ENCODE peak calls at places on chromosomes 11 and 22, in five cellular contexts. T, D, M, E and F are unnamed samples.

GRCh38 chr11:65053826-65054503 is 4.4 kb downstream of the NAALADL1 start:
- DNase-seq in E (peak; percentile 77), D (no peak), M (no peak), T (no peak), F (no peak)

GRCh38 chr11:253160-253885 is 16.5 kb downstream of the PSMD13 start:
- DNase-seq in T (no peak), D (no peak), M (no peak), E (no peak), F (no peak)

GRCh38 chr11:64874308-64874707 is 4.1 kb downstream of the EHD1 start:
- DNase-seq in E (peak; percentile 69), M (no peak), D (no peak), T (peak; percentile 47), F (no peak)

GRCh38 chr11:44307340-44308099 is 2.4 kb downstream of the ALX4 start:
- DNase-seq in T (no peak), E (no peak), M (no peak), D (no peak), F (no peak)

GRCh38 chr11:10122337-10123197 is 171.5 kb downstream of the SBF2 start:
- DNase-seq in T (peak; percentile 57), D (no peak), M (no peak), E (no peak), F (peak; percentile 85)

GRCh38 chr22:35128637-35129036 is 62.7 kb downstream of the ISX start:
- DNase-seq in E (no peak), T (no peak), M (no peak), D (no peak), F (no peak)

GRCh38 chr22:48596111-48596860 is 1231.4 kb downstream of the BRD1 start:
- DNase-seq in D (no peak), E (no peak), T (no peak), M (no peak), F (no peak)

GRCh38 chr11:12077535-12078280 is 32.7 kb upstream of the MICAL2 start:
- DNase-seq in T (peak; percentile 81), E (no peak), M (no peak), D (no peak), F (no peak)

GRCh38 chr22:27122561-27122960 is 465.2 kb downstream of the MIAT start:
- DNase-seq in D (no peak), T (no peak), M (no peak), E (no peak), F (no peak)

GRCh38 chr22:25702046-25702445 is 39.9 kb upstream of the MYO18B start:
- DNase-seq in T (peak; percentile 29), D (no peak), M (no peak), E (peak; percentile 30), F (peak; percentile 10)

GRCh38 chr11:72626637-72626936 is 47.6 kb downstream of the PDE2A start:
- DNase-seq in D (no peak), M (no peak), E (no peak), T (no peak), F (no peak)

GRCh38 chr11:72423840-72424239 is 10.5 kb downstream of the CLPB start:
- DNase-seq in T (no peak), M (no peak), E (no peak), D (no peak), F (no peak)

GRCh38 chr11:7154881-7155344 is 66.1 kb downstream of the RBMXL2 start:
- DNase-seq in E (no peak), T (no peak), D (no peak), M (no peak), F (no peak)

GRCh38 chr11:76835928-76836612 is 24.6 kb upstream of the ACER3 start:
- DNase-seq in E (no peak), D (no peak), T (peak; percentile 68), M (peak; percentile 24), F (peak; percentile 30)

GRCh38 chr22:44129614-44129976 is 51.1 kb upstream of the PARVG start:
- DNase-seq in D (peak; percentile 6), E (no peak), M (no peak), T (peak; percentile 56), F (no peak)

GRCh38 chr11:61910473-61911123 is 6.8 kb downstream of the RAB3IL1 start:
- DNase-seq in T (no peak), E (no peak), D (peak; percentile 18), M (peak; percentile 25), F (no peak)

GRCh38 chr11:57763568-57763967 is 2.0 kb downstream of the CTNND1 start:
- DNase-seq in T (peak; percentile 53), E (no peak), D (no peak), M (no peak), F (peak; percentile 74)

GRCh38 chr22:42202669-42203068 is 67.8 kb downstream of the TCF20 start:
- DNase-seq in D (no peak), M (no peak), T (peak; percentile 67), E (no peak), F (no peak)

GRCh38 chr22:19927696-19928095 is 13.9 kb upstream of the COMT start:
- DNase-seq in E (no peak), D (no peak), M (no peak), T (no peak), F (no peak)

GRCh38 chr11:61587541-61587941 is 6.7 kb upstream of the SYT7 start:
- DNase-seq in D (peak; percentile 79), E (no peak), T (no peak), M (peak; percentile 67), F (peak; percentile 71)

GRCh38 chr22:40502919-40503318 is 132.5 kb downstream of the SGSM3 start:
- DNase-seq in E (no peak), M (no peak), D (no peak), T (no peak), F (no peak)

GRCh38 chr11:267491-267994 is 10.7 kb upstream of the NLRP6 start:
- DNase-seq in T (no peak), D (peak; percentile 85), E (peak; percentile 73), M (no peak), F (no peak)

GRCh38 chr11:62505112-62505783 is 41.4 kb downstream of the AHNAK start:
- DNase-seq in D (no peak), E (no peak), T (no peak), M (no peak), F (no peak)

GRCh38 chr11:120133216-120134105 is 4.5 kb downstream of the TRIM29 start:
- DNase-seq in E (no peak), D (peak; percentile 40), T (no peak), M (no peak), F (no peak)

GRCh38 chr11:45252134-45252856 is 33.8 kb downstream of the SYT13 start:
- DNase-seq in E (peak; percentile 44), D (peak; percentile 72), M (peak; percentile 45), T (peak; percentile 7), F (peak; percentile 45)

GRCh38 chr22:35996596-35996995 is 32.0 kb downstream of the RBFOX2 start:
- DNase-seq in E (no peak), D (no peak), M (no peak), T (no peak), F (no peak)

GRCh38 chr11:32006799-32007388 is 84.0 kb upstream of the RCN1 start:
- DNase-seq in E (peak; percentile 37), M (no peak), D (no peak), T (peak; percentile 51), F (peak; percentile 48)

GRCh38 chr11:69911310-69912160 is 92.3 kb upstream of the FGF3 start:
- DNase-seq in E (no peak), D (peak; percentile 57), M (no peak), T (no peak), F (no peak)

GRCh38 chr11:41189711-41190477 is 269.6 kb downstream of the LRRC4C start:
- DNase-seq in E (no peak), D (no peak), M (no peak), T (no peak), F (no peak)

GRCh38 chr11:16776716-16777115 is 38.3 kb downstream of the C11orf58 start:
- DNase-seq in M (no peak), D (peak; percentile 31), T (peak; percentile 25), E (no peak), F (no peak)
- H3K27ac ChIP-seq in M (no peak overlapping the region), D (no peak overlapping the region), T (no peak overlapping the region), E (no peak overlapping the region), F (no peak overlapping the region)

DNA sequence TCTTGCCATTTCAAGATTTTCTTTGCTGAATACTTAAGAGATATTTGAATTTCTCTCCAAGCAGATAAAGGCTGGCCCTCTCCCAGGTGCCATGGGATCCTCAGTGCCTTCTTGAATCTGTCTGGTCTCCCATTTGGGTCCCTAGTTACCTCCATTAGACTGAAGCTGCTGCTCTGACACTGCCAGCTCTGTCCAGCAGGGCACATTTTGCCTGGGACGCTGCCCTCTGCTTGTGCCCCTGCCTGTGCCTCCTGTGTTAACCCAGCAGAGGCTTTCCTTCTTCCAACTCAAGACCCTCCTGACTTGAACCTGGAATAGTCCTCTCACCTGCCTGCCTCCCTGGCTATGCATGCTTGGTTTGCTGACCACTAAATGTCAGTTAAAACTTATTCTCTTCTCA is 406.3 kb downstream of the BUD13 start:
- DNase-seq in D (no peak), T (no peak), E (no peak), M (no peak), F (no peak)
- TF ChIP-seq CTCF in D (no peak), T (no peak), E (no peak), M (no peak), F (no peak)

GRCh38 chr11:13287026-13287425 is 9.4 kb downstream of the BMAL1 start:
- DNase-seq in E (no peak), T (no peak), D (no peak), M (no peak), F (no peak)
- H3K27ac ChIP-seq in E (no peak overlapping the region), T (no peak overlapping the region), D (no peak overlapping the region), M (peak overlapping the region; percentile 66), F (no peak overlapping the region)

DNA sequence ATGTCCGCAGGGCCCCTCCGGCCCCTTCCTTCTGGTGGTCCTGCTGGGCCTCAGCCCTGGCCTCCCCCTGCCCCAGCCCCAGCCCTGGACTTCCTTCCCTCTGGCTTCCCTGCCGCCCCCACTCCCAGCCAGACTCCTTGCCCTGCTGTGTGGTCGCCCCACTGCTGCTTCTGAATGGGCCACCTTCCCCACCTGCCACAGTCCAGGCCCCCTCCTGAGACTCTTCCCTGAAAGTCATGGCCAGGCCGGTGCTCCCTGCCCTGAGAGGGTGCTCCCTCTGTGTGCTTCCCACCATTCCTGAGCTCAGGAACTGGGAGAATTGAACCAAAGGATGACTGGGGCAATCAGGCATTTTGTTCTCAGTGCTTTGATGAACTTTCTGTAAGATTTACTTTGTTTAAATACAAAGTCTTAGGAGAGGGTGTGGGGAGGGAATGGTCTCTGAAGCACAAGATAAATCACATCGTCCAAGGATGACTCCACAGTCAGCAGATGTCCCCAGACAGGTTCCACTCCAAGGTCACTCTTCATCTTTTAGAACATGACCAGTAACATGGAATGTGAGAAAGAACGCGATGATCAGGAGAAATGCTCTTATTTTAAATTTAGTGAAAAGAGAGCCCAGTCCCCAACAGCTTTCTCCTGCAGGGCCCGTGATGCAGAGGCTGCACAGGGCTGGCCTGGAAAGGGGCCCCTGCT is 774 bp downstream of the APOBEC3D start:
- DNase-seq in M (no peak), D (no peak), T (no peak), E (no peak), F (no peak)
- TF ChIP-seq CTCF in M (no peak), D (no peak), T (no peak), E (no peak), F (no peak)